ENCODE peak calls at places on chromosome 18, in six cellular contexts. Z, E, F, Y, T and N are unnamed samples. For H3K36me3, the result is how much of the 10 kb centered on the place peaks cover.

GRCh38 chr18:63454497-63454896 is 22.3 kb upstream of the SERPINB5 start:
- DNase-seq in F (peak), Y (no peak), T (peak), Z (no peak), E (no peak), N (no peak)

GRCh38 chr18:63844254-63844653 is 43.3 kb upstream of the SERPINB2 start:
- DNase-seq in E (peak), Y (peak), F (peak), Z (peak), T (peak), N (no peak)

GRCh38 chr18:10791141-10791808 is 265.4 kb downstream of the NAPG start:
- DNase-seq in E (no peak), T (no peak), Y (no peak), F (no peak), Z (no peak), N (peak)

GRCh38 chr18:61551586-61551985 is 218.4 kb downstream of the CDH20 start:
- DNase-seq in Y (peak), F (peak), T (peak), E (peak), Z (peak), N (peak)

GRCh38 chr18:50560681-50561629 is 1.1 kb downstream of the MAPK4 start:
- DNase-seq in Z (peak), T (no peak), E (no peak), Y (peak), F (no peak), N (no peak)

GRCh38 chr18:36828157-36828629 is 609 bp downstream of the TPGS2 start:
- DNase-seq in F (peak), E (peak), Y (peak), Z (peak), T (peak), N (peak)

GRCh38 chr18:54558609-54559585 is 32.1 kb upstream of the DYNAP start:
- DNase-seq in F (peak), Z (peak), T (peak), Y (peak), E (no peak), N (peak)

GRCh38 chr18:23137093-23137640 is 1.9 kb downstream of the CABLES1 start:
- DNase-seq in Z (no peak), F (no peak), E (no peak), Y (peak), T (no peak), N (peak)

GRCh38 chr18:50297621-50298442 is 10.3 kb upstream of the CXXC1 start:
- DNase-seq in Z (peak), Y (peak), T (no peak), F (peak), E (no peak), N (peak)

GRCh38 chr18:25298853-25299274 is 53.1 kb downstream of the ZNF521 start:
- DNase-seq in F (peak), E (no peak), Y (no peak), Z (peak), T (peak), N (no peak)

GRCh38 chr18:63366991-63367240 is at the start of gene KDSR:
- DNase-seq in F (no peak), Z (no peak), E (no peak), T (no peak), Y (no peak), N (no peak)

GRCh38 chr18:46224181-46224775 is 120.1 kb downstream of the HAUS1 start:
- DNase-seq in F (peak), Y (no peak), T (no peak), E (no peak), Z (no peak), N (no peak)

GRCh38 chr18:44681611-44682010 is 923 bp downstream of the SETBP1 start:
- DNase-seq in T (no peak), Y (no peak), F (no peak), Z (no peak), E (no peak), N (no peak)

GRCh38 chr18:9914584-9915290 is 921 bp downstream of the VAPA start:
- DNase-seq in F (peak), Y (peak), E (peak), Z (peak), T (peak), N (peak)

GRCh38 chr18:31510319-31510718 is 12.3 kb downstream of the DSG2 start:
- DNase-seq in F (no peak), T (peak), Y (no peak), E (no peak), Z (peak), N (no peak)

GRCh38 chr18:31513189-31513907 is 15.4 kb downstream of the DSG2 start:
- DNase-seq in T (peak), Y (no peak), E (no peak), F (peak), Z (peak), N (no peak)

GRCh38 chr18:31509571-31509970 is 11.6 kb downstream of the DSG2 start:
- DNase-seq in Z (no peak), E (no peak), Y (no peak), F (no peak), T (no peak), N (no peak)

GRCh38 chr18:31511098-31511497 is 13.1 kb downstream of the DSG2 start:
- DNase-seq in Z (no peak), T (no peak), E (no peak), F (no peak), Y (no peak), N (no peak)

GRCh38 chr18:31512203-31512764 is 14.3 kb downstream of the DSG2 start:
- DNase-seq in Y (no peak), E (no peak), F (peak), T (peak), Z (peak), N (no peak)
- TF ChIP-seq EZH2phosphoT487 in Y (no peak), E (no peak), F (no peak), T (no peak), Z (no peak), N (no peak)

GRCh38 chr18:48667276-48668254 is 128.7 kb downstream of the CTIF start:
- DNase-seq in Y (peak), Z (peak), T (peak), F (peak), E (no peak), N (peak)
- H3K36me3 ChIP-seq in Y (under half), Z (under half), T (under half), F (under half), E (under half), N (under half)

DNA sequence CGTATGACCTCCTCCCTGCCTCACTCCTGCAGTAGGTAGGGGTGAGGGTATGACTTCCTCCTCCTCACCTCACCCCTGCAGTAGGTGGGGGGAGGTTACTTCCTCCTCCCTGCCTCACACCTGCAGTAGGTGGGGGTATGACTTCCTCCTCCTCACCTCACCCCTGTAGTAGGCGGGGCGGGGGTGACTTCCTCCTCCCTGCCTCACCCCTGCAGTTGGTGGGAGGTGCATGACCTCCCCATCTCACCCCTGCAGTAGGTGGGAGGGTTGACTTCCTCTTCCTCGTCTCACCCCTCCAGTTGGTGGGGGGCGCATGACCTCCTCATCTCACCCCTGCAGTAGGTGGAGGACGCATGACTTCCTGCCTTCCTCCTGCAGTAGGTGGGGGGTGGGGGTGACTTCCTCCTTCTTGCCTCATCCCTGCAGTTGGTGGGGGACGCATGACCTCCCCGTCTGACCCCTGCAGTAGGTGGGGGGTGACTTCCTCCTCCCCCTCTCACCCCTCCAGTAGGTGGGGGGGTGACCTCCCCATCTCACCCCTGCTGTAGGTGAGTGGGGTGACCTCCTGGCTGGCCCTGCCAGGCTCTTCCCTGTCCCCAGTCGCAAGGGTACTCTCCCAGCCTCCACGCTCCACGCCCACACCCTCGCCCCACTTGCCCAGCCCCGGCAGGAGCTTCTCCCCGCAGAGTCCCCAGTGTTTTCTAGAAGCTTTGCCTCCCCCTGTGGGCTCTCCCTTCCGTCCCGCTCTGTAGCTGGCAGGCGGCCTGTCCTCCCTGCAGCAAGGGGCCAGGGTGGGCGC is 39.3 kb downstream of the TSHZ1 start:
- DNase-seq in Z (no peak), T (no peak), Y (no peak), F (no peak), E (no peak), N (peak)
- H3K27ac ChIP-seq in Z (no peak), T (no peak), Y (no peak), F (no peak), E (no peak), N (no peak)

DNA sequence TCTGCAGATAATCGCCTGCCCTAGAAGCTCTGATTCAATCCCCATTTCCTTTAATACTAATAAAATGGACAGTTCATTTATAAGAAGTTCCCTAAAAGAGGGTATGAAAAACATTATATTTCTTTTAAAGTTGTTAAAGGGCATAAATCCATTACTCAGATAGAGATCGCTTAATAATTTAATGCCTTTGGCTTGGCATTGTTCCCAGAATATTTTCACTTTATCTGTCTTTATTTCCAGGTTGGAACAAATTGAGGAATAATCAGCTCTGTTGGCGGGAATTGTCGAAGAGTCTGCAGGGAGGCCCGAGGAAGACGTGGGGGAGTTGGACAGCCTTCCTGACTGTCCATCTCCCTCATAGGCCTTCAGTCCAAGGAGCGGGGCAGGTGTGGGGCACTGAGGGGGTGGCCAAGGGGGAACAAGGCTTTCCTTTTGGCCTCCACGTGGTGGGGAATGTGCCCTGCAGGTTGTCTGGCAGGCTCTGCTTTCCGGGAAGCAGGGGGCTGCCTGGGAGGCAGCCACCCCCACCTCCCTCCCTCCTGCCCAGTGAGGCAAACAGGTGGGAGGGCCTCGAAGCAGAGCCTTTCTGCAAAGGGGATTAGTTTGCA is 179.6 kb downstream of the ZBTB7C start:
- DNase-seq in F (no peak), E (no peak), T (no peak), Z (no peak), Y (peak), N (no peak)
- TF ChIP-seq EZH2phosphoT487 in F (no peak), E (no peak), T (no peak), Z (no peak), Y (no peak), N (no peak)

DNA sequence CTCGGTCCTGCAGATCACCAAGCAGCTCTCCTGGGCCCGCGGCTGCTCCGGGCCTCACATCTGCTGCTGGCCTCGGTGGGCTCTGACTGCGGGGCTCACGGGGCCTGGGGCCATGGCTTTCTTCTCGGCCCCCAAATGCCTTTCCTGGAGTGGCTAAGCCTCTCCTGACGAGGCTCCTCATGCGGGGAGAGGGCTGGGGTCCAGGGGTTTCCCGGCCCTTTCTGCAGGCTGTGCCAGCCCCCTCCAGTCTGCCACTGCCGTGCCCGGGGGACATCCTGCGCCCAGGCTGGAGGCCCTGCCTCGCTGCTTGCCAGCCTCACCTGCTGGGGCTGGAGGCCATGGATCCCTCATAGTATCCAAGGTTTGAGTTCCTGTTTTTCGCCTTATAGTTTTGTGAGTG is 23.8 kb downstream of the PRELID3A start:
- DNase-seq in F (no peak), E (no peak), Z (no peak), T (no peak), Y (no peak), N (no peak)
- H3K36me3 ChIP-seq in F (under half), E (under half), Z (under half), T (under half), Y (under half), N (under half)

GRCh38 chr18:59454909-59455727 is 96.1 kb upstream of the LMAN1 start:
- DNase-seq in F (no peak), Y (no peak), Z (peak), T (no peak), E (no peak), N (no peak)

GRCh38 chr18:59455728-59456276 is 96.7 kb upstream of the LMAN1 start:
- DNase-seq in Z (peak), E (no peak), T (no peak), F (no peak), Y (no peak), N (no peak)

GRCh38 chr18:59451963-59452362 is 92.9 kb upstream of the LMAN1 start:
- DNase-seq in Z (no peak), T (no peak), Y (no peak), F (no peak), E (no peak), N (no peak)

GRCh38 chr18:59451073-59451472 is 92.0 kb upstream of the LMAN1 start:
- DNase-seq in Y (no peak), E (no peak), Z (no peak), F (no peak), T (no peak), N (no peak)

DNA sequence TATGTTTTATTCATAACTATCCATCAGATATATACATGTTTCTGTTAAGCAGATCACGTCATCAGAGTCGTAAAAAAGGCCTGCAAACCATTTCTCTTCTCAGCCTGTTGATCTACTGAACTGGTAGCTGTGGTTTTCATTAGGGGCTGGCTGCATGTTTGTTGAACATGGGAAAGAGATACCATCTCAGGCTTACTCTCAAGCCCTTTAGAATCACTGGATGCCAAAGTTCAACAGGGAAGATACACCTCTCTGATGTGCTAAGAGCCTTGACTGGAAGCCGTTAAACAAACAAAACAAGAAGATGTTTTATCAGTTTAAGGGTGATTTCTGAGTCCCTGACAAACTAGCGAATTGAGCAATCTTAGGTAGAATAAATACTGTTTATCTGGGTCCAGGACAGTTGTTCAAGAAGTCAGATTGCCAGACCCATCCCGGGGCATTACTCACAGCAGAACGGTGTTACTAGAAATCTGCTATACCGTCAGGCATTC is 94.5 kb upstream of the LMAN1 start:
- DNase-seq in E (no peak), Z (peak), T (no peak), Y (no peak), F (no peak), N (no peak)
- H3K27ac ChIP-seq in E (no peak), Z (no peak), T (no peak), Y (no peak), F (no peak), N (no peak)

DNA sequence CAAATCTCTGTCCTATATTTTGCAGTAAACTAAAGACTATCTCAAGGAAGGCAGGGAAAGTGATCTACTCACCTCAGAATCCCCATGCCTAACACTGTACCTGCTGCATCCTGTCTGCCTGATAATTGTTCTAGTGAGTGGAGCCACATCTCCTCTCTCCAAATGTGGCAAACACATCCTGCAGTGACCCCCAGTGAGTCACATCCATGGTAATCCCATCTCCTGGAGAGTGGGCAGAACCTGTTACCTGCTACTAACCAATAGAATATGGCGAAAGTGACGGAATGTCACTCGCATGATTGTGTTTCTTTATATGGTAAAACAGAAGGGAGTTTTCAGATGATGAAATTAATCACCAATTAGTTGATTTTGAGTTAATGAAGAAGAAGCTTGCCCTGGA is 353.8 kb upstream of the DLGAP1 start:
- DNase-seq in Z (no peak), F (no peak), Y (no peak), T (no peak), E (no peak), N (no peak)
- TF ChIP-seq EZH2phosphoT487 in Z (no peak), F (no peak), Y (no peak), T (no peak), E (no peak), N (no peak)

GRCh38 chr18:58695772-58696171 is 24.5 kb downstream of the MALT1 start:
- DNase-seq in E (no peak), Y (no peak), Z (no peak), F (no peak), T (no peak), N (no peak)

GRCh38 chr18:58697131-58697530 is 25.9 kb downstream of the MALT1 start:
- DNase-seq in T (no peak), E (no peak), Z (no peak), F (no peak), Y (no peak), N (no peak)

GRCh38 chr18:58694720-58695468 is 23.6 kb downstream of the MALT1 start:
- DNase-seq in F (no peak), Z (no peak), E (no peak), T (no peak), Y (no peak), N (no peak)

GRCh38 chr18:58699551-58699950 is 28.3 kb downstream of the MALT1 start:
- DNase-seq in E (no peak), Z (peak), T (no peak), F (peak), Y (no peak), N (no peak)

DNA sequence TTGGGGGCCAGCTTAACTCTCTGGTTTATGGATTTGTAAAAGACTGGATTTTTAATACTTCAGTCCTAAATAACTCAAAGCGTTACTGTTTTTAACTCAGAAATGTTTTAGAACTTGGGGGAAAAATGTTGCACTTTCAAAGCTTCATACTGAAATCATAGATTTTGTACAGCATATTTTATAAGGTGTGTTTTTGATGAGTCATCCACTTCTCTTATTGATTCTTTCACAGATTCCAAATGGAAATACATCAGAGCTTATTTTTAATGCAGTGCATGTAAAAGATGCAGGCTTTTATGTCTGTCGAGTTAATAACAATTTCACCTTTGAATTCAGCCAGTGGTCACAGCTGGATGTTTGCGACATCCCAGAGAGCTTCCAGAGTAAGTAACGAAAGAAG is 28.9 kb downstream of the MALT1 start:
- DNase-seq in E (no peak), F (no peak), T (peak), Y (no peak), Z (no peak), N (no peak)
- H3K36me3 ChIP-seq in E (under half), F (half or more), T (under half), Y (under half), Z (under half), N (under half)